ENCODE peak calls at places on chromosomes 12 and 14, in ten cellular contexts. R, G, W, Q, I, X, E, V, A and L are unnamed samples.
A peak's percentile ranks its signal among the peaks of the same experiment; 100 is the strongest.

GRCh38 chr12:64746663-64747062 is 12.5 kb downstream of the GNS start:
- DNase-seq in W (no peak), Q (no peak), E (peak; percentile 61), A (no peak), G (no peak), R (peak; percentile 57), I (no peak), X (no peak), V (no peak), L (no peak)

GRCh38 chr14:61179776-61180398 is 101.3 kb downstream of the TMEM30B start:
- DNase-seq in V (no peak), E (no peak), R (peak; percentile 30), G (no peak), X (no peak), W (no peak), A (no peak), Q (no peak), I (no peak), L (no peak)

GRCh38 chr14:52380294-52380693 is 66.2 kb downstream of the PTGER2 start:
- DNase-seq in E (peak; percentile 86), I (no peak), V (no peak), A (no peak), X (no peak), R (peak; percentile 69), W (no peak), Q (no peak), G (no peak), L (no peak)

GRCh38 chr12:13248956-13249355 is 52.4 kb downstream of the EMP1 start:
- DNase-seq in I (no peak), A (no peak), G (no peak), W (no peak), E (no peak), V (no peak), Q (no peak), R (peak; percentile 30), X (no peak), L (no peak)

GRCh38 chr14:77022219-77022852 is 6.2 kb downstream of the IRF2BPL start:
- DNase-seq in A (no peak), E (no peak), X (no peak), Q (no peak), I (peak; percentile 52), W (no peak), V (no peak), G (no peak), R (no peak), L (no peak)

GRCh38 chr12:18798445-18799139 is 60.7 kb downstream of the CAPZA3 start:
- DNase-seq in V (no peak), X (no peak), E (no peak), G (no peak), W (no peak), R (no peak), I (no peak), A (no peak), Q (no peak), L (no peak)

GRCh38 chr14:89004195-89004594 is 179.7 kb downstream of the TTC8 start:
- DNase-seq in G (no peak), E (peak; percentile 92), X (no peak), Q (no peak), A (no peak), V (no peak), W (no peak), R (peak; percentile 52), I (no peak), L (no peak)

GRCh38 chr12:788288-788687 is 35.9 kb downstream of the WNK1 start:
- DNase-seq in Q (no peak), G (no peak), A (no peak), I (no peak), W (no peak), V (no peak), E (no peak), R (no peak), X (no peak), L (no peak)

GRCh38 chr12:40586823-40587222 is 105.4 kb upstream of the CNTN1 start:
- DNase-seq in Q (no peak), A (no peak), I (no peak), V (no peak), W (no peak), E (no peak), G (no peak), X (no peak), R (no peak), L (no peak)

GRCh38 chr14:35883677-35884293 is 57.6 kb downstream of the BRMS1L start:
- DNase-seq in X (peak; percentile 16), V (peak; percentile 25), E (peak; percentile 19), Q (no peak), W (no peak), I (no peak), A (no peak), G (no peak), R (peak; percentile 54), L (no peak)

GRCh38 chr12:4858385-4858784 is 51.3 kb upstream of the KCNA1 start:
- DNase-seq in G (no peak), A (no peak), V (peak; percentile 8), W (no peak), R (no peak), E (no peak), I (no peak), X (no peak), Q (peak; percentile 55), L (no peak)

GRCh38 chr12:77124767-77125166 is 59.4 kb upstream of the E2F7 start:
- DNase-seq in V (no peak), R (peak; percentile 94), W (no peak), I (no peak), Q (no peak), G (no peak), A (no peak), X (no peak), E (peak; percentile 82), L (no peak)

GRCh38 chr12:26648999-26649398 is 184.0 kb downstream of the ITPR2 start:
- DNase-seq in Q (no peak), E (no peak), V (no peak), A (no peak), R (no peak), G (no peak), X (no peak), W (no peak), I (no peak), L (no peak)

GRCh38 chr14:62117718-62118164 is 355.5 kb downstream of the SNAPC1 start:
- DNase-seq in I (no peak), Q (no peak), E (no peak), V (no peak), W (no peak), X (no peak), A (no peak), R (no peak), G (no peak), L (no peak)

GRCh38 chr12:5964913-5965900 is 20.1 kb upstream of the ANO2 start:
- DNase-seq in I (no peak), E (peak; percentile 26), A (no peak), R (no peak), X (no peak), Q (no peak), W (no peak), V (no peak), G (no peak), L (no peak)

GRCh38 chr12:58896278-58896677 is 24.0 kb downstream of the LRIG3 start:
- DNase-seq in E (peak; percentile 69), Q (no peak), R (no peak), I (no peak), A (no peak), V (no peak), W (no peak), G (no peak), X (no peak), L (no peak)

GRCh38 chr14:33904609-33905008 is 46.3 kb downstream of the EGLN3 start:
- DNase-seq in R (no peak), X (no peak), V (no peak), G (no peak), A (no peak), W (no peak), Q (no peak), I (no peak), E (no peak), L (no peak)

GRCh38 chr14:69573841-69574265 is 818 bp downstream of the CCDC177 start:
- DNase-seq in Q (peak; percentile 32), W (no peak), X (no peak), E (no peak), G (no peak), A (no peak), I (peak; percentile 70), V (peak; percentile 14), R (no peak), L (no peak)

GRCh38 chr12:113152835-113153814 is 3.6 kb downstream of the CFAP73 start:
- DNase-seq in V (peak; percentile 57), X (peak; percentile 91), G (peak; percentile 20), Q (peak; percentile 72), A (peak; percentile 13), I (peak; percentile 82), E (peak; percentile 60), R (peak; percentile 75), W (peak; percentile 59), L (peak; percentile 19)

GRCh38 chr12:10027311-10028099 is 3.0 kb upstream of the CLEC9A start:
- DNase-seq in I (no peak), V (no peak), E (peak; percentile 74), R (peak; percentile 59), A (no peak), X (no peak), G (no peak), W (no peak), Q (no peak), L (no peak)

GRCh38 chr14:60915781-60916180 is 65.1 kb downstream of the TRMT5 start:
- DNase-seq in Q (no peak), V (no peak), I (no peak), W (no peak), X (no peak), R (no peak), A (no peak), E (no peak), G (no peak), L (no peak)

GRCh38 chr12:22230280-22230794 is 104.2 kb downstream of the ST8SIA1 start:
- DNase-seq in X (peak; percentile 30), R (peak; percentile 12), E (peak; percentile 73), V (no peak), A (no peak), W (no peak), G (no peak), I (no peak), Q (no peak), L (no peak)

GRCh38 chr12:113242018-113242418 is 20.8 kb downstream of the TPCN1 start:
- DNase-seq in E (peak; percentile 88), X (no peak), V (no peak), R (no peak), A (no peak), G (no peak), I (no peak), W (no peak), Q (no peak), L (no peak)

GRCh38 chr12:24852420-24852819 is 96.5 kb downstream of the BCAT1 start:
- DNase-seq in I (no peak), W (no peak), V (no peak), R (peak; percentile 33), G (no peak), A (no peak), E (no peak), Q (no peak), X (no peak), L (no peak)

GRCh38 chr12:121626853-121627623 is 708 bp downstream of the ORAI1 start:
- DNase-seq in W (peak; percentile 82), A (peak; percentile 81), Q (peak; percentile 69), R (peak; percentile 69), E (peak; percentile 39), I (peak; percentile 21), G (no peak), V (peak; percentile 50), X (peak; percentile 83), L (peak; percentile 78)

GRCh38 chr12:68119250-68119649 is 40.3 kb downstream of the IFNG start:
- DNase-seq in I (no peak), G (no peak), V (no peak), W (no peak), R (no peak), E (no peak), Q (no peak), X (no peak), A (no peak), L (no peak)

GRCh38 chr12:128814411-128815261 is 9.1 kb downstream of the SLC15A4 start:
- DNase-seq in A (no peak), V (no peak), Q (no peak), G (no peak), E (no peak), X (no peak), I (no peak), W (no peak), R (no peak), L (no peak)

GRCh38 chr12:62903151-62903550 is 31.8 kb downstream of the PPM1H start:
- DNase-seq in Q (no peak), I (no peak), V (no peak), R (peak; percentile 15), W (no peak), G (no peak), A (no peak), X (no peak), E (no peak), L (no peak)